ENCODE peak calls at places on chromosomes 7 and 10, in ten cellular contexts. One of them, this sample, is unnamed.

GRCh38 chr7:133824123-133824522 is 303.0 kb upstream of the LRGUK start:
- DNase-seq in PC-3: no peak
- DNase-seq in EL: no peak
- DNase-seq in GM10248: no peak
- DNase-seq in left cardiac atrium: no peak
- DNase-seq in T-helper 17 cell: no peak
- DNase-seq in skeletal muscle cell: no peak
- DNase-seq in NCI-H1092: no peak
- DNase-seq in NCI-H748 treated with DMSO at 0.1 percent for 48 hours: no peak
- DNase-seq in endothelial cell: no peak
- DNase-seq in this sample: no peak

GRCh38 chr10:4344544-4344994 is 481.4 kb upstream of the AKR1E2 start:
- DNase-seq in PC-3: peak
- DNase-seq in EL: peak
- DNase-seq in GM10248: no peak
- DNase-seq in left cardiac atrium: peak
- DNase-seq in T-helper 17 cell: no peak
- DNase-seq in skeletal muscle cell: peak
- DNase-seq in NCI-H1092: no peak
- DNase-seq in NCI-H748 treated with DMSO at 0.1 percent for 48 hours: no peak
- DNase-seq in endothelial cell: no peak
- DNase-seq in this sample: peak

GRCh38 chr7:26151953-26152781 is at the start of gene NFE2L3:
- DNase-seq in PC-3: peak
- DNase-seq in EL: peak
- DNase-seq in GM10248: peak
- DNase-seq in left cardiac atrium: peak
- DNase-seq in T-helper 17 cell: peak
- DNase-seq in skeletal muscle cell: no peak
- DNase-seq in NCI-H1092: peak
- DNase-seq in NCI-H748 treated with DMSO at 0.1 percent for 48 hours: peak
- DNase-seq in endothelial cell: peak
- DNase-seq in this sample: no peak

GRCh38 chr10:61949687-61950086 is 48.2 kb downstream of the ARID5B start:
- DNase-seq in PC-3: no peak
- DNase-seq in EL: no peak
- DNase-seq in GM10248: no peak
- DNase-seq in left cardiac atrium: no peak
- DNase-seq in T-helper 17 cell: no peak
- DNase-seq in skeletal muscle cell: no peak
- DNase-seq in NCI-H1092: no peak
- DNase-seq in NCI-H748 treated with DMSO at 0.1 percent for 48 hours: no peak
- DNase-seq in endothelial cell: no peak
- DNase-seq in this sample: no peak

GRCh38 chr10:5546891-5547683 is 22.3 kb downstream of the CALML3 start:
- DNase-seq in PC-3: peak
- DNase-seq in EL: peak
- DNase-seq in GM10248: no peak
- DNase-seq in left cardiac atrium: peak
- DNase-seq in T-helper 17 cell: no peak
- DNase-seq in skeletal muscle cell: no peak
- DNase-seq in NCI-H1092: no peak
- DNase-seq in NCI-H748 treated with DMSO at 0.1 percent for 48 hours: no peak
- DNase-seq in endothelial cell: no peak
- DNase-seq in this sample: no peak

GRCh38 chr10:123147635-123148413 is at the start of gene HMX2:
- DNase-seq in PC-3: no peak
- DNase-seq in EL: no peak
- DNase-seq in GM10248: peak
- DNase-seq in left cardiac atrium: no peak
- DNase-seq in T-helper 17 cell: no peak
- DNase-seq in skeletal muscle cell: no peak
- DNase-seq in NCI-H1092: peak
- DNase-seq in NCI-H748 treated with DMSO at 0.1 percent for 48 hours: peak
- DNase-seq in endothelial cell: peak
- DNase-seq in this sample: no peak

GRCh38 chr10:4819067-4819466 is 6.9 kb upstream of the AKR1E2 start:
- DNase-seq in PC-3: no peak
- DNase-seq in EL: no peak
- DNase-seq in GM10248: no peak
- DNase-seq in left cardiac atrium: no peak
- DNase-seq in T-helper 17 cell: no peak
- DNase-seq in skeletal muscle cell: no peak
- DNase-seq in NCI-H1092: no peak
- DNase-seq in NCI-H748 treated with DMSO at 0.1 percent for 48 hours: no peak
- DNase-seq in endothelial cell: no peak
- DNase-seq in this sample: no peak

GRCh38 chr10:110138197-110138812 is 69.1 kb upstream of the MXI1 start:
- DNase-seq in PC-3: peak
- DNase-seq in EL: peak
- DNase-seq in GM10248: peak
- DNase-seq in left cardiac atrium: no peak
- DNase-seq in T-helper 17 cell: no peak
- DNase-seq in skeletal muscle cell: no peak
- DNase-seq in NCI-H1092: peak
- DNase-seq in NCI-H748 treated with DMSO at 0.1 percent for 48 hours: peak
- DNase-seq in endothelial cell: no peak
- DNase-seq in this sample: peak

GRCh38 chr10:6054884-6055283 is 7.3 kb downstream of the IL2RA start:
- DNase-seq in PC-3: no peak
- DNase-seq in EL: no peak
- DNase-seq in GM10248: no peak
- DNase-seq in left cardiac atrium: no peak
- DNase-seq in T-helper 17 cell: no peak
- DNase-seq in skeletal muscle cell: no peak
- DNase-seq in NCI-H1092: no peak
- DNase-seq in NCI-H748 treated with DMSO at 0.1 percent for 48 hours: no peak
- DNase-seq in endothelial cell: no peak
- DNase-seq in this sample: no peak

This sample was measured in HS-5.